ENCODE peak calls at places on chromosomes 12 and 14, in nine cellular contexts. Z, B, M, G, K, C, I, O and Y are unnamed samples.
A peak's percentile ranks its signal among the peaks of the same experiment; 100 is the strongest.

GRCh38 chr14:68548194-68549056 is 244.4 kb downstream of the ZFP36L1 start:
- DNase-seq in Z (peak; percentile 98), B (peak; percentile 90), M (no peak), G (no peak), K (no peak), C (no peak), I (peak; percentile 96), O (peak; percentile 95), Y (no peak)

GRCh38 chr14:104661086-104661485 is 28.3 kb upstream of the INF2 start:
- DNase-seq in Z (no peak), B (no peak), M (no peak), G (no peak), K (no peak), C (no peak), I (no peak), O (no peak), Y (no peak)

GRCh38 chr14:104873380-104874055 is 8.4 kb downstream of the CEP170B start:
- DNase-seq in Z (no peak), B (no peak), M (no peak), G (no peak), K (no peak), C (no peak), I (no peak), O (peak; percentile 14), Y (no peak)

GRCh38 chr14:103220982-103221641 is 97.9 kb downstream of the TNFAIP2 start:
- DNase-seq in Z (no peak), B (no peak), M (no peak), G (no peak), K (no peak), C (no peak), I (no peak), O (no peak), Y (no peak)

GRCh38 chr12:121767525-121768016 is 25.9 kb downstream of the RHOF start:
- DNase-seq in Z (no peak), B (peak; percentile 88), M (no peak), G (no peak), K (no peak), C (no peak), I (no peak), O (peak; percentile 66), Y (no peak)

GRCh38 chr14:21589317-21589716 is 9.4 kb upstream of the OR10G3 start:
- DNase-seq in Z (no peak), B (no peak), M (no peak), G (no peak), K (no peak), C (no peak), I (peak; percentile 3), O (no peak), Y (no peak)

GRCh38 chr12:52170827-52171226 is 21.0 kb downstream of the KRT80 start:
- DNase-seq in Z (no peak), B (no peak), M (no peak), G (no peak), K (no peak), C (no peak), I (no peak), O (no peak), Y (no peak)

GRCh38 chr12:111271674-111272418 is 97.0 kb downstream of the PHETA1 start:
- DNase-seq in Z (no peak), B (no peak), M (no peak), G (no peak), K (peak; percentile 52), C (no peak), I (no peak), O (no peak), Y (peak; percentile 5)

GRCh38 chr12:52521581-52522266 is 1.5 kb upstream of the KRT5 start:
- DNase-seq in Z (no peak), B (no peak), M (no peak), G (no peak), K (no peak), C (no peak), I (peak; percentile 93), O (no peak), Y (no peak)

GRCh38 chr12:62922539-62922938 is 12.4 kb downstream of the PPM1H start:
- DNase-seq in Z (no peak), B (peak; percentile 74), M (no peak), G (no peak), K (no peak), C (no peak), I (no peak), O (no peak), Y (no peak)

GRCh38 chr12:96136129-96136528 is 58.0 kb upstream of the ELK3 start:
- DNase-seq in Z (peak; percentile 38), B (no peak), M (no peak), G (no peak), K (no peak), C (no peak), I (no peak), O (no peak), Y (no peak)

GRCh38 chr12:47954058-47954457 is 9.3 kb upstream of the TMEM106C start:
- DNase-seq in Z (no peak), B (no peak), M (no peak), G (no peak), K (no peak), C (no peak), I (peak; percentile 65), O (no peak), Y (no peak)

GRCh38 chr12:52285172-52285745 is 6.1 kb downstream of the KRT81 start:
- DNase-seq in Z (peak; percentile 65), B (no peak), M (no peak), G (no peak), K (no peak), C (no peak), I (peak; percentile 59), O (no peak), Y (no peak)

GRCh38 chr14:60656755-60657608 is 7.7 kb upstream of the SIX1 start:
- DNase-seq in Z (peak; percentile 70), B (no peak), M (no peak), G (no peak), K (peak; percentile 24), C (no peak), I (peak; percentile 38), O (peak; percentile 31), Y (no peak)

GRCh38 chr14:101022121-101022520 is 118.6 kb upstream of the RTL1 start:
- DNase-seq in Z (no peak), B (no peak), M (no peak), G (no peak), K (no peak), C (no peak), I (no peak), O (peak; percentile 9), Y (no peak)

GRCh38 chr12:19945559-19946485 is 422.5 kb upstream of the PDE3A start:
- DNase-seq in Z (peak; percentile 85), B (no peak), M (no peak), G (no peak), K (no peak), C (no peak), I (peak; percentile 1), O (no peak), Y (no peak)

GRCh38 chr14:102805454-102805891 is 28.2 kb downstream of the TRAF3 start:
- DNase-seq in Z (no peak), B (no peak), M (peak; percentile 47), G (no peak), K (no peak), C (peak; percentile 28), I (no peak), O (no peak), Y (peak; percentile 39)

GRCh38 chr12:125183187-125184067 is 118.2 kb downstream of the AACS start:
- DNase-seq in Z (peak; percentile 67), B (peak; percentile 93), M (peak; percentile 86), G (peak; percentile 56), K (peak; percentile 89), C (peak; percentile 80), I (peak; percentile 48), O (peak; percentile 68), Y (peak; percentile 63)

GRCh38 chr14:99357151-99357550 is 85.2 kb upstream of the BCL11B start:
- DNase-seq in Z (no peak), B (no peak), M (no peak), G (no peak), K (no peak), C (no peak), I (no peak), O (no peak), Y (no peak)

GRCh38 chr12:3496964-3497363 is 6.0 kb downstream of the PRMT8 start:
- DNase-seq in Z (no peak), B (no peak), M (no peak), G (no peak), K (no peak), C (no peak), I (peak; percentile 40), O (no peak), Y (no peak)

GRCh38 chr12:119061208-119061796 is 80.0 kb downstream of the SRRM4 start:
- DNase-seq in Z (no peak), B (peak; percentile 23), M (peak; percentile 20), G (peak; percentile 0), K (peak; percentile 18), C (no peak), I (peak; percentile 41), O (peak; percentile 14), Y (no peak)

GRCh38 chr14:92341791-92342190 is 18.8 kb downstream of the SLC24A4 start:
- DNase-seq in Z (no peak), B (no peak), M (peak; percentile 54), G (no peak), K (no peak), C (no peak), I (no peak), O (no peak), Y (no peak)

GRCh38 chr12:106288510-106289195 is 13.9 kb upstream of the TCP11L2 start:
- DNase-seq in Z (peak; percentile 89), B (peak; percentile 57), M (peak; percentile 32), G (no peak), K (no peak), C (no peak), I (peak; percentile 98), O (no peak), Y (no peak)

GRCh38 chr12:2284321-2284813 is 231.6 kb downstream of the CACNA1C start:
- DNase-seq in Z (peak; percentile 57), B (no peak), M (no peak), G (no peak), K (peak; percentile 41), C (no peak), I (no peak), O (no peak), Y (no peak)